ENCODE peak calls at places on chromosomes 1 and 21, in seven cellular contexts. One of them, this sample, is unnamed.

GRCh38 chr1:204325944-204326343 is 33.8 kb downstream of the PLEKHA6 start:
- DNase-seq in endothelial cell of umbilical vein: no peak
- DNase-seq in SK-N-SH: no peak
- DNase-seq in PC-3: no peak
- DNase-seq in IMR-90: no peak
- DNase-seq in NT2/D1: no peak
- DNase-seq in fibroblast of lung: no peak
- DNase-seq in this sample: no peak

GRCh38 chr1:77874804-77875445 is 13.5 kb upstream of the NEXN start:
- DNase-seq in endothelial cell of umbilical vein: no peak
- DNase-seq in SK-N-SH: no peak
- DNase-seq in PC-3: peak; percentile 92
- DNase-seq in IMR-90: peak; percentile 74
- DNase-seq in NT2/D1: no peak
- DNase-seq in fibroblast of lung: peak; percentile 63
- DNase-seq in this sample: no peak

GRCh38 chr1:121546830-121547680 is 362.3 kb downstream of the SRGAP2C start:
- DNase-seq in endothelial cell of umbilical vein: peak; percentile 4
- DNase-seq in SK-N-SH: no peak
- DNase-seq in PC-3: peak; percentile 93
- DNase-seq in IMR-90: no peak
- DNase-seq in NT2/D1: no peak
- DNase-seq in fibroblast of lung: peak; percentile 54
- DNase-seq in this sample: no peak

GRCh38 chr1:15089244-15089992 is 64.1 kb upstream of the TMEM51 start:
- DNase-seq in endothelial cell of umbilical vein: peak; percentile 47
- DNase-seq in SK-N-SH: no peak
- DNase-seq in PC-3: peak; percentile 42
- DNase-seq in IMR-90: no peak
- DNase-seq in NT2/D1: no peak
- DNase-seq in fibroblast of lung: no peak
- DNase-seq in this sample: no peak

GRCh38 chr1:99764909-99765308 is 1.5 kb downstream of the FRRS1 start:
- DNase-seq in endothelial cell of umbilical vein: no peak
- DNase-seq in SK-N-SH: no peak
- DNase-seq in PC-3: no peak
- DNase-seq in IMR-90: no peak
- DNase-seq in NT2/D1: no peak
- DNase-seq in fibroblast of lung: no peak
- DNase-seq in this sample: no peak

GRCh38 chr1:167374014-167374413 is 144.3 kb downstream of the CD247 start:
- DNase-seq in endothelial cell of umbilical vein: no peak
- DNase-seq in SK-N-SH: peak; percentile 76
- DNase-seq in PC-3: no peak
- DNase-seq in IMR-90: no peak
- DNase-seq in NT2/D1: no peak
- DNase-seq in fibroblast of lung: no peak
- DNase-seq in this sample: peak; percentile 5

GRCh38 chr21:33374080-33374873 is 28.9 kb upstream of the IFNGR2 start:
- DNase-seq in endothelial cell of umbilical vein: peak; percentile 84
- DNase-seq in SK-N-SH: peak; percentile 45
- DNase-seq in PC-3: peak; percentile 90
- DNase-seq in IMR-90: peak; percentile 58
- DNase-seq in NT2/D1: peak; percentile 49
- DNase-seq in fibroblast of lung: peak; percentile 56
- DNase-seq in this sample: peak; percentile 35

GRCh38 chr21:33168886-33169285 is 60.9 kb upstream of the IFNAR2 start:
- DNase-seq in endothelial cell of umbilical vein: no peak
- DNase-seq in SK-N-SH: no peak
- DNase-seq in PC-3: no peak
- DNase-seq in IMR-90: no peak
- DNase-seq in NT2/D1: no peak
- DNase-seq in fibroblast of lung: no peak
- DNase-seq in this sample: no peak

GRCh38 chr1:61049850-61050540 is 32.4 kb upstream of the NFIA start:
- DNase-seq in endothelial cell of umbilical vein: peak; percentile 93
- DNase-seq in SK-N-SH: peak; percentile 91
- DNase-seq in PC-3: peak; percentile 94
- DNase-seq in IMR-90: peak; percentile 68
- DNase-seq in NT2/D1: peak; percentile 94
- DNase-seq in fibroblast of lung: peak; percentile 61
- DNase-seq in this sample: peak; percentile 93

GRCh38 chr1:12052008-12052573 is 11.0 kb upstream of the TNFRSF8 start:
- DNase-seq in endothelial cell of umbilical vein: no peak
- DNase-seq in SK-N-SH: no peak
- DNase-seq in PC-3: peak; percentile 80
- DNase-seq in IMR-90: peak; percentile 83
- DNase-seq in NT2/D1: no peak
- DNase-seq in fibroblast of lung: peak; percentile 83
- DNase-seq in this sample: no peak

GRCh38 chr1:1938613-1939295 is 19.7 kb upstream of the TMEM52 start:
- DNase-seq in endothelial cell of umbilical vein: no peak
- DNase-seq in SK-N-SH: peak; percentile 27
- DNase-seq in PC-3: no peak
- DNase-seq in IMR-90: no peak
- DNase-seq in NT2/D1: no peak
- DNase-seq in fibroblast of lung: no peak
- DNase-seq in this sample: no peak

GRCh38 chr1:94237291-94238226 is at the start of gene ARHGAP29:
- DNase-seq in endothelial cell of umbilical vein: peak; percentile 86
- DNase-seq in SK-N-SH: peak; percentile 96
- DNase-seq in PC-3: peak; percentile 94
- DNase-seq in IMR-90: peak; percentile 50
- DNase-seq in NT2/D1: peak; percentile 72
- DNase-seq in fibroblast of lung: peak; percentile 70
- DNase-seq in this sample: peak; percentile 95

GRCh38 chr1:221327954-221328353 is 413.9 kb downstream of the DUSP10 start:
- DNase-seq in endothelial cell of umbilical vein: no peak
- DNase-seq in SK-N-SH: peak; percentile 50
- DNase-seq in PC-3: no peak
- DNase-seq in IMR-90: no peak
- DNase-seq in NT2/D1: no peak
- DNase-seq in fibroblast of lung: no peak
- DNase-seq in this sample: no peak

GRCh38 chr21:45326834-45327457 is 39.3 kb upstream of the POFUT2 start:
- DNase-seq in endothelial cell of umbilical vein: no peak
- DNase-seq in SK-N-SH: no peak
- DNase-seq in PC-3: no peak
- DNase-seq in IMR-90: no peak
- DNase-seq in NT2/D1: no peak
- DNase-seq in fibroblast of lung: no peak
- DNase-seq in this sample: no peak

GRCh38 chr1:220748091-220748934 is at the start of gene MTARC2:
- DNase-seq in endothelial cell of umbilical vein: peak; percentile 85
- DNase-seq in SK-N-SH: peak; percentile 90
- DNase-seq in PC-3: peak; percentile 85
- DNase-seq in IMR-90: peak; percentile 49
- DNase-seq in NT2/D1: peak; percentile 75
- DNase-seq in fibroblast of lung: peak; percentile 72
- DNase-seq in this sample: peak; percentile 70

DNA sequence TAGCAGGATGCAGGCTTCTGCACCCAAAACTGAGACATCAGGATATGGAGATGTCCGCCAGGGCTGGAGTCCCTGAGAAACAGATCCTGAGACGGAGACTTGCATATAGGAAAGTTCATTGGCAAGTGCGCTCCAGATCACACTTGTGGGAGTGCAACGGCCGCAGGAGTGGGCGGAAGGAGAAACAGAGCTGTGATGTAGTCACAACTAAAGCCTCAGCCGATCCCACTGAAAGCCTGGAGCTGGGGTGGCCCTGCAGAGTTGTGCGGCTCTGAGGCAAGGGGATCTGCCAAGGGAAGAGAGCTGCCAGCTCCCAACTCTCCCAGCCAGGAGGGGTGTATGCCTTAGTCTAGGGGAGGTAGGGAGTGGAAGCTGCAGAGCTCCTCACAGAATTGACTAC is 42.0 kb upstream of the PLA2G2C start:
- DNase-seq in endothelial cell of umbilical vein: no peak
- DNase-seq in SK-N-SH: no peak
- DNase-seq in PC-3: no peak
- DNase-seq in IMR-90: no peak
- DNase-seq in NT2/D1: no peak
- DNase-seq in fibroblast of lung: no peak
- DNase-seq in this sample: no peak
- H3K9ac ChIP-seq in endothelial cell of umbilical vein: no peak overlapping the region
- H3K9ac ChIP-seq in SK-N-SH: no peak overlapping the region
- H3K9ac ChIP-seq in PC-3: no peak overlapping the region
- H3K9ac ChIP-seq in IMR-90: no peak overlapping the region
- H3K9ac ChIP-seq in NT2/D1: no peak overlapping the region
- H3K9ac ChIP-seq in fibroblast of lung: no peak overlapping the region
- H3K9ac ChIP-seq in this sample: no peak overlapping the region

GRCh38 chr1:201907621-201908020 is 18.9 kb downstream of the SHISA4 start:
- DNase-seq in endothelial cell of umbilical vein: no peak
- DNase-seq in SK-N-SH: no peak
- DNase-seq in PC-3: no peak
- DNase-seq in IMR-90: no peak
- DNase-seq in NT2/D1: no peak
- DNase-seq in fibroblast of lung: no peak
- DNase-seq in this sample: no peak
- H3K9ac ChIP-seq in endothelial cell of umbilical vein: no peak overlapping the region
- H3K9ac ChIP-seq in SK-N-SH: no peak overlapping the region
- H3K9ac ChIP-seq in PC-3: no peak overlapping the region
- H3K9ac ChIP-seq in IMR-90: no peak overlapping the region
- H3K9ac ChIP-seq in NT2/D1: no peak overlapping the region
- H3K9ac ChIP-seq in fibroblast of lung: no peak overlapping the region
- H3K9ac ChIP-seq in this sample: no peak overlapping the region

GRCh38 chr1:40651138-40651857 is 14.2 kb downstream of the RIMS3 start:
- DNase-seq in endothelial cell of umbilical vein: no peak
- DNase-seq in SK-N-SH: no peak
- DNase-seq in PC-3: peak; percentile 55
- DNase-seq in IMR-90: no peak
- DNase-seq in NT2/D1: no peak
- DNase-seq in fibroblast of lung: no peak
- DNase-seq in this sample: no peak
- H3K9ac ChIP-seq in endothelial cell of umbilical vein: no peak overlapping the region
- H3K9ac ChIP-seq in SK-N-SH: no peak overlapping the region
- H3K9ac ChIP-seq in PC-3: no peak overlapping the region
- H3K9ac ChIP-seq in IMR-90: no peak overlapping the region
- H3K9ac ChIP-seq in NT2/D1: no peak overlapping the region
- H3K9ac ChIP-seq in fibroblast of lung: no peak overlapping the region
- H3K9ac ChIP-seq in this sample: no peak overlapping the region

DNA sequence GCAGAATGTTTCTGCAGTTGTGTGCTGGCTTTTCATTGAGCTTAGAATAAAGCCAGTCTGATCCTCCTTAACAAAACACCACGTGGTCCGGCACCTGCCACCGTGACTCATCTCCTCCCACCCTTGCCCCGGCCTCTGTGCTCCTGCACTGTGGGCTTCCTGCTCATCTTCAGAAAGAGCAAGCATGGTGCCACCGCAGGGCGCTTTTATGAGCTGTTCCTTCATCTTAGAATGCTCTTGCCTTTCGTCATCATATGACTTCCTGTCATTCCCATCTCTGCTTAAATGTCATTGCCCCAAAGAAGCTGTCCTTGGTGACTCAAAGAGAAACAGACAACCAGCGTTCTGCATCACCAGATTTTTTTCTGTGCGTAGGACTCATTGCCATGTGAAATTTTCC is 117.8 kb downstream of the HHAT start:
- DNase-seq in endothelial cell of umbilical vein: no peak
- DNase-seq in SK-N-SH: no peak
- DNase-seq in PC-3: peak; percentile 24
- DNase-seq in IMR-90: peak; percentile 30
- DNase-seq in NT2/D1: no peak
- DNase-seq in fibroblast of lung: peak; percentile 50
- DNase-seq in this sample: peak; percentile 66
- H3K9ac ChIP-seq in endothelial cell of umbilical vein: no peak overlapping the region
- H3K9ac ChIP-seq in SK-N-SH: no peak overlapping the region
- H3K9ac ChIP-seq in PC-3: no peak overlapping the region
- H3K9ac ChIP-seq in IMR-90: no peak overlapping the region
- H3K9ac ChIP-seq in NT2/D1: no peak overlapping the region
- H3K9ac ChIP-seq in fibroblast of lung: no peak overlapping the region
- H3K9ac ChIP-seq in this sample: no peak overlapping the region

GRCh38 chr21:25566645-25567044 is 40.6 kb downstream of the MRPL39 start:
- DNase-seq in endothelial cell of umbilical vein: no peak
- DNase-seq in SK-N-SH: no peak
- DNase-seq in PC-3: no peak
- DNase-seq in IMR-90: no peak
- DNase-seq in NT2/D1: no peak
- DNase-seq in fibroblast of lung: no peak
- DNase-seq in this sample: no peak

GRCh38 chr21:25569711-25570110 is 37.6 kb downstream of the MRPL39 start:
- DNase-seq in endothelial cell of umbilical vein: no peak
- DNase-seq in SK-N-SH: no peak
- DNase-seq in PC-3: no peak
- DNase-seq in IMR-90: no peak
- DNase-seq in NT2/D1: no peak
- DNase-seq in fibroblast of lung: no peak
- DNase-seq in this sample: no peak

GRCh38 chr21:25569084-25569483 is 38.2 kb downstream of the MRPL39 start:
- DNase-seq in endothelial cell of umbilical vein: peak; percentile 11
- DNase-seq in SK-N-SH: no peak
- DNase-seq in PC-3: no peak
- DNase-seq in IMR-90: peak; percentile 56
- DNase-seq in NT2/D1: no peak
- DNase-seq in fibroblast of lung: no peak
- DNase-seq in this sample: no peak

GRCh38 chr21:25567472-25567871 is 39.8 kb downstream of the MRPL39 start:
- DNase-seq in endothelial cell of umbilical vein: peak; percentile 2
- DNase-seq in SK-N-SH: no peak
- DNase-seq in PC-3: no peak
- DNase-seq in IMR-90: no peak
- DNase-seq in NT2/D1: no peak
- DNase-seq in fibroblast of lung: no peak
- DNase-seq in this sample: no peak

GRCh38 chr21:25568230-25568629 is 39.1 kb downstream of the MRPL39 start:
- DNase-seq in endothelial cell of umbilical vein: peak; percentile 86
- DNase-seq in SK-N-SH: no peak
- DNase-seq in PC-3: no peak
- DNase-seq in IMR-90: peak; percentile 78
- DNase-seq in NT2/D1: no peak
- DNase-seq in fibroblast of lung: peak; percentile 80
- DNase-seq in this sample: peak; percentile 22
- H3K9ac ChIP-seq in endothelial cell of umbilical vein: peak overlapping the region; percentile 27
- H3K9ac ChIP-seq in SK-N-SH: no peak overlapping the region
- H3K9ac ChIP-seq in PC-3: no peak overlapping the region
- H3K9ac ChIP-seq in IMR-90: no peak overlapping the region
- H3K9ac ChIP-seq in NT2/D1: no peak overlapping the region
- H3K9ac ChIP-seq in fibroblast of lung: no peak overlapping the region
- H3K9ac ChIP-seq in this sample: no peak overlapping the region

GRCh38 chr1:214438059-214438458 is 113.3 kb downstream of the PTPN14 start:
- DNase-seq in endothelial cell of umbilical vein: peak; percentile 61
- DNase-seq in SK-N-SH: no peak
- DNase-seq in PC-3: no peak
- DNase-seq in IMR-90: no peak
- DNase-seq in NT2/D1: no peak
- DNase-seq in fibroblast of lung: no peak
- DNase-seq in this sample: no peak

GRCh38 chr1:214439352-214440119 is 111.9 kb downstream of the PTPN14 start:
- DNase-seq in endothelial cell of umbilical vein: peak; percentile 53
- DNase-seq in SK-N-SH: no peak
- DNase-seq in PC-3: peak; percentile 81
- DNase-seq in IMR-90: peak; percentile 97
- DNase-seq in NT2/D1: no peak
- DNase-seq in fibroblast of lung: peak; percentile 94
- DNase-seq in this sample: no peak

GRCh38 chr1:214438530-214438929 is 112.9 kb downstream of the PTPN14 start:
- DNase-seq in endothelial cell of umbilical vein: no peak
- DNase-seq in SK-N-SH: no peak
- DNase-seq in PC-3: no peak
- DNase-seq in IMR-90: no peak
- DNase-seq in NT2/D1: no peak
- DNase-seq in fibroblast of lung: no peak
- DNase-seq in this sample: no peak

GRCh38 chr1:214440219-214440965 is 111.0 kb downstream of the PTPN14 start:
- DNase-seq in endothelial cell of umbilical vein: no peak
- DNase-seq in SK-N-SH: no peak
- DNase-seq in PC-3: peak; percentile 36
- DNase-seq in IMR-90: no peak
- DNase-seq in NT2/D1: no peak
- DNase-seq in fibroblast of lung: no peak
- DNase-seq in this sample: no peak

GRCh38 chr1:214441119-214441518 is 110.3 kb downstream of the PTPN14 start:
- DNase-seq in endothelial cell of umbilical vein: no peak
- DNase-seq in SK-N-SH: no peak
- DNase-seq in PC-3: no peak
- DNase-seq in IMR-90: peak; percentile 24
- DNase-seq in NT2/D1: no peak
- DNase-seq in fibroblast of lung: peak; percentile 72
- DNase-seq in this sample: no peak
- H3K9ac ChIP-seq in endothelial cell of umbilical vein: no peak overlapping the region
- H3K9ac ChIP-seq in SK-N-SH: peak overlapping the region; percentile 28
- H3K9ac ChIP-seq in PC-3: no peak overlapping the region
- H3K9ac ChIP-seq in IMR-90: no peak overlapping the region
- H3K9ac ChIP-seq in NT2/D1: no peak overlapping the region
- H3K9ac ChIP-seq in fibroblast of lung: no peak overlapping the region
- H3K9ac ChIP-seq in this sample: no peak overlapping the region